ENCODE peak calls at places on chromosomes 6 and 20, in four cellular contexts. K, V, G and H are unnamed samples.

GRCh38 chr6:705047-705446 is 12.1 kb upstream of the EXOC2 start:
- DNase-seq in K (no peak), V (no peak), G (no peak), H (no peak)

GRCh38 chr6:56786256-56786655 is 143.6 kb upstream of the DST start:
- DNase-seq in K (no peak), V (no peak), G (no peak), H (no peak)

GRCh38 chr20:8213831-8214587 is 81.9 kb downstream of the PLCB1 start:
- DNase-seq in K (no peak), V (no peak), G (no peak), H (no peak)

GRCh38 chr20:16025084-16025483 is 548.2 kb downstream of the KIF16B start:
- DNase-seq in K (no peak), V (no peak), G (no peak), H (no peak)

GRCh38 chr6:142856857-142857608 is 87.9 kb downstream of the HIVEP2 start:
- DNase-seq in K (no peak), V (no peak), G (no peak), H (no peak)

GRCh38 chr6:148455225-148455624 is 112.6 kb downstream of the SASH1 start:
- DNase-seq in K (no peak), V (peak), G (no peak), H (no peak)

GRCh38 chr20:63165538-63166422 is 50.2 kb downstream of the YTHDF1 start:
- DNase-seq in K (no peak), V (no peak), G (no peak), H (no peak)

GRCh38 chr6:137266032-137266586 is 46.9 kb upstream of the IFNGR1 start:
- DNase-seq in K (no peak), V (no peak), G (no peak), H (no peak)

GRCh38 chr6:15628499-15629131 is 34.2 kb downstream of the DTNBP1 start:
- DNase-seq in K (no peak), V (peak), G (no peak), H (peak)